ENCODE peak calls at places on chromosomes 13 and 19, in six cellular contexts. One of them, this sample, is unnamed.

GRCh38 chr19:38023245-38023644 is 116.2 kb downstream of the SIPA1L3 start:
- DNase-seq in LoVo: no peak
- DNase-seq in stimulated activated CD8-positive, alpha-beta memory T cell treated with anti-CD3 and anti-CD28 coated beads, Interleukin-2, amount 100 ng/mL, for 48 hours: no peak
- DNase-seq in activated CD4-positive, alpha-beta memory T cell treated with anti-CD3 and anti-CD28 coated beads, Interleukin-2, amount 10 ng/mL, durations not matched to agents 7 days and 5 days: no peak
- DNase-seq in GM13976: no peak
- DNase-seq in nephron progenitor cell: no peak
- DNase-seq in this sample: no peak

GRCh38 chr13:46179576-46180368 is 2.2 kb downstream of the LCP1 start:
- DNase-seq in stimulated activated CD8-positive, alpha-beta memory T cell treated with anti-CD3 and anti-CD28 coated beads, Interleukin-2, amount 100 ng/mL, for 48 hours: peak
- DNase-seq in activated CD4-positive, alpha-beta memory T cell treated with anti-CD3 and anti-CD28 coated beads, Interleukin-2, amount 10 ng/mL, durations not matched to agents 7 days and 5 days: peak
- DNase-seq in LoVo: no peak
- DNase-seq in GM13976: no peak
- DNase-seq in nephron progenitor cell: no peak
- DNase-seq in this sample: no peak

GRCh38 chr13:41059466-41059865 is 1.8 kb upstream of the WBP4 start:
- DNase-seq in GM13976: no peak
- DNase-seq in stimulated activated CD8-positive, alpha-beta memory T cell treated with anti-CD3 and anti-CD28 coated beads, Interleukin-2, amount 100 ng/mL, for 48 hours: no peak
- DNase-seq in LoVo: no peak
- DNase-seq in activated CD4-positive, alpha-beta memory T cell treated with anti-CD3 and anti-CD28 coated beads, Interleukin-2, amount 10 ng/mL, durations not matched to agents 7 days and 5 days: no peak
- DNase-seq in nephron progenitor cell: no peak
- DNase-seq in this sample: no peak

GRCh38 chr13:108322206-108322824 is 52.8 kb downstream of the TNFSF13B start:
- DNase-seq in nephron progenitor cell: no peak
- DNase-seq in GM13976: peak
- DNase-seq in LoVo: peak
- DNase-seq in stimulated activated CD8-positive, alpha-beta memory T cell treated with anti-CD3 and anti-CD28 coated beads, Interleukin-2, amount 100 ng/mL, for 48 hours: no peak
- DNase-seq in activated CD4-positive, alpha-beta memory T cell treated with anti-CD3 and anti-CD28 coated beads, Interleukin-2, amount 10 ng/mL, durations not matched to agents 7 days and 5 days: no peak
- DNase-seq in this sample: no peak

GRCh38 chr19:47156861-47157454 is 26.3 kb downstream of the SAE1 start:
- DNase-seq in activated CD4-positive, alpha-beta memory T cell treated with anti-CD3 and anti-CD28 coated beads, Interleukin-2, amount 10 ng/mL, durations not matched to agents 7 days and 5 days: no peak
- DNase-seq in LoVo: no peak
- DNase-seq in stimulated activated CD8-positive, alpha-beta memory T cell treated with anti-CD3 and anti-CD28 coated beads, Interleukin-2, amount 100 ng/mL, for 48 hours: no peak
- DNase-seq in GM13976: peak
- DNase-seq in nephron progenitor cell: no peak
- DNase-seq in this sample: no peak

GRCh38 chr13:87671031-87671823 is at the start of gene SLITRK5:
- DNase-seq in LoVo: no peak
- DNase-seq in stimulated activated CD8-positive, alpha-beta memory T cell treated with anti-CD3 and anti-CD28 coated beads, Interleukin-2, amount 100 ng/mL, for 48 hours: peak
- DNase-seq in GM13976: peak
- DNase-seq in nephron progenitor cell: peak
- DNase-seq in activated CD4-positive, alpha-beta memory T cell treated with anti-CD3 and anti-CD28 coated beads, Interleukin-2, amount 10 ng/mL, durations not matched to agents 7 days and 5 days: peak
- DNase-seq in this sample: no peak

GRCh38 chr13:23871616-23872220 is 17.5 kb downstream of the MIPEP start:
- DNase-seq in GM13976: peak
- DNase-seq in LoVo: peak
- DNase-seq in activated CD4-positive, alpha-beta memory T cell treated with anti-CD3 and anti-CD28 coated beads, Interleukin-2, amount 10 ng/mL, durations not matched to agents 7 days and 5 days: no peak
- DNase-seq in nephron progenitor cell: no peak
- DNase-seq in stimulated activated CD8-positive, alpha-beta memory T cell treated with anti-CD3 and anti-CD28 coated beads, Interleukin-2, amount 100 ng/mL, for 48 hours: no peak
- DNase-seq in this sample: no peak

GRCh38 chr19:34226036-34226435 is 28.3 kb upstream of the GARRE1 start:
- DNase-seq in stimulated activated CD8-positive, alpha-beta memory T cell treated with anti-CD3 and anti-CD28 coated beads, Interleukin-2, amount 100 ng/mL, for 48 hours: no peak
- DNase-seq in GM13976: no peak
- DNase-seq in activated CD4-positive, alpha-beta memory T cell treated with anti-CD3 and anti-CD28 coated beads, Interleukin-2, amount 10 ng/mL, durations not matched to agents 7 days and 5 days: peak
- DNase-seq in nephron progenitor cell: no peak
- DNase-seq in LoVo: no peak
- DNase-seq in this sample: no peak

GRCh38 chr19:43628646-43629326 is 9.4 kb upstream of the ZNF428 start:
- DNase-seq in LoVo: no peak
- DNase-seq in nephron progenitor cell: no peak
- DNase-seq in stimulated activated CD8-positive, alpha-beta memory T cell treated with anti-CD3 and anti-CD28 coated beads, Interleukin-2, amount 100 ng/mL, for 48 hours: no peak
- DNase-seq in activated CD4-positive, alpha-beta memory T cell treated with anti-CD3 and anti-CD28 coated beads, Interleukin-2, amount 10 ng/mL, durations not matched to agents 7 days and 5 days: no peak
- DNase-seq in GM13976: no peak
- DNase-seq in this sample: no peak

GRCh38 chr19:11446271-11446651 is 10.8 kb downstream of the PRKCSH start:
- DNase-seq in stimulated activated CD8-positive, alpha-beta memory T cell treated with anti-CD3 and anti-CD28 coated beads, Interleukin-2, amount 100 ng/mL, for 48 hours: no peak
- DNase-seq in LoVo: no peak
- DNase-seq in activated CD4-positive, alpha-beta memory T cell treated with anti-CD3 and anti-CD28 coated beads, Interleukin-2, amount 10 ng/mL, durations not matched to agents 7 days and 5 days: no peak
- DNase-seq in GM13976: no peak
- DNase-seq in nephron progenitor cell: no peak
- DNase-seq in this sample: no peak

GRCh38 chr19:51201712-51202111 is 23.2 kb upstream of the CD33 start:
- DNase-seq in LoVo: no peak
- DNase-seq in GM13976: no peak
- DNase-seq in nephron progenitor cell: no peak
- DNase-seq in stimulated activated CD8-positive, alpha-beta memory T cell treated with anti-CD3 and anti-CD28 coated beads, Interleukin-2, amount 100 ng/mL, for 48 hours: no peak
- DNase-seq in activated CD4-positive, alpha-beta memory T cell treated with anti-CD3 and anti-CD28 coated beads, Interleukin-2, amount 10 ng/mL, durations not matched to agents 7 days and 5 days: no peak
- DNase-seq in this sample: no peak

GRCh38 chr19:29445246-29445645 is 80.5 kb upstream of the VSTM2B start:
- DNase-seq in LoVo: no peak
- DNase-seq in GM13976: no peak
- DNase-seq in stimulated activated CD8-positive, alpha-beta memory T cell treated with anti-CD3 and anti-CD28 coated beads, Interleukin-2, amount 100 ng/mL, for 48 hours: no peak
- DNase-seq in activated CD4-positive, alpha-beta memory T cell treated with anti-CD3 and anti-CD28 coated beads, Interleukin-2, amount 10 ng/mL, durations not matched to agents 7 days and 5 days: no peak
- DNase-seq in nephron progenitor cell: no peak
- DNase-seq in this sample: no peak

GRCh38 chr19:39596911-39597310 is 5.4 kb upstream of the LGALS13 start:
- DNase-seq in GM13976: no peak
- DNase-seq in stimulated activated CD8-positive, alpha-beta memory T cell treated with anti-CD3 and anti-CD28 coated beads, Interleukin-2, amount 100 ng/mL, for 48 hours: no peak
- DNase-seq in nephron progenitor cell: no peak
- DNase-seq in LoVo: no peak
- DNase-seq in activated CD4-positive, alpha-beta memory T cell treated with anti-CD3 and anti-CD28 coated beads, Interleukin-2, amount 10 ng/mL, durations not matched to agents 7 days and 5 days: no peak
- DNase-seq in this sample: no peak

GRCh38 chr13:50999641-51000040 is 90.0 kb downstream of the RNASEH2B start:
- DNase-seq in stimulated activated CD8-positive, alpha-beta memory T cell treated with anti-CD3 and anti-CD28 coated beads, Interleukin-2, amount 100 ng/mL, for 48 hours: no peak
- DNase-seq in LoVo: no peak
- DNase-seq in GM13976: no peak
- DNase-seq in nephron progenitor cell: no peak
- DNase-seq in activated CD4-positive, alpha-beta memory T cell treated with anti-CD3 and anti-CD28 coated beads, Interleukin-2, amount 10 ng/mL, durations not matched to agents 7 days and 5 days: no peak
- DNase-seq in this sample: no peak

GRCh38 chr19:37304190-37304883 is 66.6 kb upstream of the ZNF527 start:
- DNase-seq in stimulated activated CD8-positive, alpha-beta memory T cell treated with anti-CD3 and anti-CD28 coated beads, Interleukin-2, amount 100 ng/mL, for 48 hours: no peak
- DNase-seq in nephron progenitor cell: peak
- DNase-seq in activated CD4-positive, alpha-beta memory T cell treated with anti-CD3 and anti-CD28 coated beads, Interleukin-2, amount 10 ng/mL, durations not matched to agents 7 days and 5 days: no peak
- DNase-seq in LoVo: no peak
- DNase-seq in GM13976: no peak
- DNase-seq in this sample: no peak

GRCh38 chr19:36574762-36575161 is 1.7 kb upstream of the ZNF529 start:
- DNase-seq in GM13976: no peak
- DNase-seq in nephron progenitor cell: no peak
- DNase-seq in LoVo: no peak
- DNase-seq in stimulated activated CD8-positive, alpha-beta memory T cell treated with anti-CD3 and anti-CD28 coated beads, Interleukin-2, amount 100 ng/mL, for 48 hours: no peak
- DNase-seq in activated CD4-positive, alpha-beta memory T cell treated with anti-CD3 and anti-CD28 coated beads, Interleukin-2, amount 10 ng/mL, durations not matched to agents 7 days and 5 days: no peak
- DNase-seq in this sample: no peak

GRCh38 chr13:114065141-114065925 is 67.1 kb downstream of the RASA3 start:
- DNase-seq in LoVo: peak
- DNase-seq in nephron progenitor cell: peak
- DNase-seq in stimulated activated CD8-positive, alpha-beta memory T cell treated with anti-CD3 and anti-CD28 coated beads, Interleukin-2, amount 100 ng/mL, for 48 hours: peak
- DNase-seq in GM13976: peak
- DNase-seq in activated CD4-positive, alpha-beta memory T cell treated with anti-CD3 and anti-CD28 coated beads, Interleukin-2, amount 10 ng/mL, durations not matched to agents 7 days and 5 days: peak
- DNase-seq in this sample: peak

GRCh38 chr13:44347301-44347700 is 26.3 kb upstream of the SERP2 start:
- DNase-seq in stimulated activated CD8-positive, alpha-beta memory T cell treated with anti-CD3 and anti-CD28 coated beads, Interleukin-2, amount 100 ng/mL, for 48 hours: no peak
- DNase-seq in nephron progenitor cell: no peak
- DNase-seq in GM13976: no peak
- DNase-seq in LoVo: no peak
- DNase-seq in activated CD4-positive, alpha-beta memory T cell treated with anti-CD3 and anti-CD28 coated beads, Interleukin-2, amount 10 ng/mL, durations not matched to agents 7 days and 5 days: no peak
- DNase-seq in this sample: no peak

GRCh38 chr13:65090191-65090590 is 2139.9 kb downstream of the PCDH9 start:
- DNase-seq in LoVo: no peak
- DNase-seq in stimulated activated CD8-positive, alpha-beta memory T cell treated with anti-CD3 and anti-CD28 coated beads, Interleukin-2, amount 100 ng/mL, for 48 hours: no peak
- DNase-seq in activated CD4-positive, alpha-beta memory T cell treated with anti-CD3 and anti-CD28 coated beads, Interleukin-2, amount 10 ng/mL, durations not matched to agents 7 days and 5 days: no peak
- DNase-seq in nephron progenitor cell: no peak
- DNase-seq in GM13976: no peak
- DNase-seq in this sample: no peak

GRCh38 chr13:100694722-100695644 is 20.4 kb upstream of the TMTC4 start:
- DNase-seq in LoVo: peak
- DNase-seq in nephron progenitor cell: peak
- DNase-seq in stimulated activated CD8-positive, alpha-beta memory T cell treated with anti-CD3 and anti-CD28 coated beads, Interleukin-2, amount 100 ng/mL, for 48 hours: no peak
- DNase-seq in activated CD4-positive, alpha-beta memory T cell treated with anti-CD3 and anti-CD28 coated beads, Interleukin-2, amount 10 ng/mL, durations not matched to agents 7 days and 5 days: no peak
- DNase-seq in GM13976: no peak
- DNase-seq in this sample: no peak

GRCh38 chr19:11200015-11200574 is 2.8 kb upstream of the KANK2 start:
- DNase-seq in activated CD4-positive, alpha-beta memory T cell treated with anti-CD3 and anti-CD28 coated beads, Interleukin-2, amount 10 ng/mL, durations not matched to agents 7 days and 5 days: no peak
- DNase-seq in LoVo: no peak
- DNase-seq in nephron progenitor cell: no peak
- DNase-seq in stimulated activated CD8-positive, alpha-beta memory T cell treated with anti-CD3 and anti-CD28 coated beads, Interleukin-2, amount 100 ng/mL, for 48 hours: no peak
- DNase-seq in GM13976: no peak
- DNase-seq in this sample: no peak

GRCh38 chr19:39474139-39474620 is 6.5 kb upstream of the TIMM50 start:
- DNase-seq in activated CD4-positive, alpha-beta memory T cell treated with anti-CD3 and anti-CD28 coated beads, Interleukin-2, amount 10 ng/mL, durations not matched to agents 7 days and 5 days: peak
- DNase-seq in GM13976: peak
- DNase-seq in stimulated activated CD8-positive, alpha-beta memory T cell treated with anti-CD3 and anti-CD28 coated beads, Interleukin-2, amount 100 ng/mL, for 48 hours: peak
- DNase-seq in nephron progenitor cell: peak
- DNase-seq in LoVo: no peak
- DNase-seq in this sample: no peak

GRCh38 chr13:80000679-80001509 is 340.0 kb downstream of the SPRY2 start:
- DNase-seq in activated CD4-positive, alpha-beta memory T cell treated with anti-CD3 and anti-CD28 coated beads, Interleukin-2, amount 10 ng/mL, durations not matched to agents 7 days and 5 days: no peak
- DNase-seq in stimulated activated CD8-positive, alpha-beta memory T cell treated with anti-CD3 and anti-CD28 coated beads, Interleukin-2, amount 100 ng/mL, for 48 hours: no peak
- DNase-seq in nephron progenitor cell: no peak
- DNase-seq in GM13976: no peak
- DNase-seq in LoVo: no peak
- DNase-seq in this sample: no peak

GRCh38 chr13:97627566-97627965 is 193.6 kb downstream of the RAP2A start:
- DNase-seq in GM13976: no peak
- DNase-seq in nephron progenitor cell: peak
- DNase-seq in stimulated activated CD8-positive, alpha-beta memory T cell treated with anti-CD3 and anti-CD28 coated beads, Interleukin-2, amount 100 ng/mL, for 48 hours: no peak
- DNase-seq in LoVo: no peak
- DNase-seq in activated CD4-positive, alpha-beta memory T cell treated with anti-CD3 and anti-CD28 coated beads, Interleukin-2, amount 10 ng/mL, durations not matched to agents 7 days and 5 days: no peak
- DNase-seq in this sample: no peak

GRCh38 chr19:47897857-47898256 is 11.7 kb upstream of the SULT2A1 start:
- DNase-seq in LoVo: no peak
- DNase-seq in activated CD4-positive, alpha-beta memory T cell treated with anti-CD3 and anti-CD28 coated beads, Interleukin-2, amount 10 ng/mL, durations not matched to agents 7 days and 5 days: no peak
- DNase-seq in nephron progenitor cell: no peak
- DNase-seq in stimulated activated CD8-positive, alpha-beta memory T cell treated with anti-CD3 and anti-CD28 coated beads, Interleukin-2, amount 100 ng/mL, for 48 hours: no peak
- DNase-seq in GM13976: no peak
- DNase-seq in this sample: no peak

GRCh38 chr13:33927315-33927714 is 109.4 kb downstream of the RFC3 start:
- DNase-seq in stimulated activated CD8-positive, alpha-beta memory T cell treated with anti-CD3 and anti-CD28 coated beads, Interleukin-2, amount 100 ng/mL, for 48 hours: no peak
- DNase-seq in activated CD4-positive, alpha-beta memory T cell treated with anti-CD3 and anti-CD28 coated beads, Interleukin-2, amount 10 ng/mL, durations not matched to agents 7 days and 5 days: no peak
- DNase-seq in nephron progenitor cell: no peak
- DNase-seq in GM13976: no peak
- DNase-seq in LoVo: no peak
- DNase-seq in this sample: no peak

GRCh38 chr13:64869539-64869938 is 2360.6 kb downstream of the PCDH9 start:
- DNase-seq in activated CD4-positive, alpha-beta memory T cell treated with anti-CD3 and anti-CD28 coated beads, Interleukin-2, amount 10 ng/mL, durations not matched to agents 7 days and 5 days: no peak
- DNase-seq in nephron progenitor cell: no peak
- DNase-seq in stimulated activated CD8-positive, alpha-beta memory T cell treated with anti-CD3 and anti-CD28 coated beads, Interleukin-2, amount 100 ng/mL, for 48 hours: no peak
- DNase-seq in GM13976: no peak
- DNase-seq in LoVo: no peak
- DNase-seq in this sample: no peak

GRCh38 chr13:24684600-24684998 is 4.4 kb downstream of the ATP12A start:
- DNase-seq in activated CD4-positive, alpha-beta memory T cell treated with anti-CD3 and anti-CD28 coated beads, Interleukin-2, amount 10 ng/mL, durations not matched to agents 7 days and 5 days: peak
- DNase-seq in nephron progenitor cell: no peak
- DNase-seq in stimulated activated CD8-positive, alpha-beta memory T cell treated with anti-CD3 and anti-CD28 coated beads, Interleukin-2, amount 100 ng/mL, for 48 hours: no peak
- DNase-seq in GM13976: peak
- DNase-seq in LoVo: no peak
- DNase-seq in this sample: no peak

GRCh38 chr19:850221-850978 is 1.7 kb upstream of the ELANE start:
- DNase-seq in LoVo: no peak
- DNase-seq in activated CD4-positive, alpha-beta memory T cell treated with anti-CD3 and anti-CD28 coated beads, Interleukin-2, amount 10 ng/mL, durations not matched to agents 7 days and 5 days: no peak
- DNase-seq in nephron progenitor cell: no peak
- DNase-seq in stimulated activated CD8-positive, alpha-beta memory T cell treated with anti-CD3 and anti-CD28 coated beads, Interleukin-2, amount 100 ng/mL, for 48 hours: no peak
- DNase-seq in GM13976: no peak
- DNase-seq in this sample: no peak

GRCh38 chr19:14147797-14148605 is 11.6 kb upstream of the ASF1B start:
- DNase-seq in nephron progenitor cell: peak
- DNase-seq in stimulated activated CD8-positive, alpha-beta memory T cell treated with anti-CD3 and anti-CD28 coated beads, Interleukin-2, amount 100 ng/mL, for 48 hours: peak
- DNase-seq in activated CD4-positive, alpha-beta memory T cell treated with anti-CD3 and anti-CD28 coated beads, Interleukin-2, amount 10 ng/mL, durations not matched to agents 7 days and 5 days: peak
- DNase-seq in GM13976: peak
- DNase-seq in LoVo: peak
- DNase-seq in this sample: no peak

GRCh38 chr19:10299545-10300458 is 9.8 kb downstream of the ZGLP1 start:
- DNase-seq in stimulated activated CD8-positive, alpha-beta memory T cell treated with anti-CD3 and anti-CD28 coated beads, Interleukin-2, amount 100 ng/mL, for 48 hours: no peak
- DNase-seq in LoVo: no peak
- DNase-seq in GM13976: no peak
- DNase-seq in nephron progenitor cell: no peak
- DNase-seq in activated CD4-positive, alpha-beta memory T cell treated with anti-CD3 and anti-CD28 coated beads, Interleukin-2, amount 10 ng/mL, durations not matched to agents 7 days and 5 days: no peak
- DNase-seq in this sample: no peak

GRCh38 chr19:4557186-4557970 is 2.1 kb downstream of the SEMA6B start:
- DNase-seq in stimulated activated CD8-positive, alpha-beta memory T cell treated with anti-CD3 and anti-CD28 coated beads, Interleukin-2, amount 100 ng/mL, for 48 hours: peak
- DNase-seq in LoVo: no peak
- DNase-seq in activated CD4-positive, alpha-beta memory T cell treated with anti-CD3 and anti-CD28 coated beads, Interleukin-2, amount 10 ng/mL, durations not matched to agents 7 days and 5 days: peak
- DNase-seq in GM13976: no peak
- DNase-seq in nephron progenitor cell: peak
- DNase-seq in this sample: no peak

GRCh38 chr19:18044825-18045304 is 36.9 kb downstream of the ARRDC2 start:
- DNase-seq in activated CD4-positive, alpha-beta memory T cell treated with anti-CD3 and anti-CD28 coated beads, Interleukin-2, amount 10 ng/mL, durations not matched to agents 7 days and 5 days: peak
- DNase-seq in nephron progenitor cell: peak
- DNase-seq in GM13976: peak
- DNase-seq in LoVo: peak
- DNase-seq in stimulated activated CD8-positive, alpha-beta memory T cell treated with anti-CD3 and anti-CD28 coated beads, Interleukin-2, amount 100 ng/mL, for 48 hours: peak
- DNase-seq in this sample: peak

GRCh38 chr13:73715114-73715909 is 418.9 kb downstream of the KLF12 start:
- DNase-seq in stimulated activated CD8-positive, alpha-beta memory T cell treated with anti-CD3 and anti-CD28 coated beads, Interleukin-2, amount 100 ng/mL, for 48 hours: peak
- DNase-seq in GM13976: peak
- DNase-seq in nephron progenitor cell: no peak
- DNase-seq in activated CD4-positive, alpha-beta memory T cell treated with anti-CD3 and anti-CD28 coated beads, Interleukin-2, amount 10 ng/mL, durations not matched to agents 7 days and 5 days: peak
- DNase-seq in LoVo: no peak
- DNase-seq in this sample: peak